ENCODE peak calls at places on chromosome 5, in six cellular contexts. A is heart left ventricle, N is glutamatergic neuron, G is mucosa of descending colon, I is fibroblast of pulmonary artery, J is HCT116. T is an unnamed sample.

GRCh38 chr5:102971693-102972293 is 148.1 kb downstream of the GIN1 start:
- DNase-seq in A (no peak), N (no peak), G (no peak), J (peak), I (peak), T (no peak)

GRCh38 chr5:179194941-179195381 is 134.8 kb downstream of the ZNF354C start:
- DNase-seq in A (peak), N (no peak), J (no peak), G (peak), I (no peak), T (no peak)

GRCh38 chr5:135599421-135600140 is 20.8 kb upstream of the CXCL14 start:
- DNase-seq in G (no peak), A (no peak), I (no peak), J (no peak), N (no peak), T (no peak)

GRCh38 chr5:40754381-40755092 is 1.2 kb downstream of the TTC33 start:
- DNase-seq in I (peak), A (no peak), J (no peak), G (no peak), N (no peak), T (no peak)

GRCh38 chr5:39040875-39041274 is 33.3 kb downstream of the RICTOR start:
- DNase-seq in J (no peak), I (no peak), N (no peak), G (no peak), A (peak), T (no peak)

GRCh38 chr5:108149369-108149768 is 232.5 kb downstream of the FBXL17 start:
- DNase-seq in N (no peak), I (no peak), J (no peak), G (no peak), A (no peak), T (no peak)

GRCh38 chr5:998276-998974 is 10.2 kb upstream of the NKD2 start:
- DNase-seq in G (peak), J (no peak), A (peak), I (no peak), N (no peak), T (no peak)

GRCh38 chr5:56829137-56829536 is 13.8 kb downstream of the MAP3K1 start:
- DNase-seq in G (no peak), A (no peak), N (no peak), J (peak), I (no peak), T (no peak)

GRCh38 chr5:176429972-176430371 is 13.6 kb upstream of the CLTB start:
- DNase-seq in J (no peak), A (no peak), G (no peak), I (no peak), N (no peak), T (no peak)

GRCh38 chr5:93883459-93883858 is 142.1 kb upstream of the POU5F2 start:
- DNase-seq in G (no peak), A (no peak), N (no peak), J (no peak), I (no peak), T (no peak)

GRCh38 chr5:135829681-135830383 is 4.6 kb upstream of the SLC25A48 start:
- DNase-seq in A (peak), J (peak), I (peak), G (no peak), N (peak), T (peak)

GRCh38 chr5:33310471-33310870 is 130.3 kb upstream of the TARS1 start:
- DNase-seq in G (no peak), N (no peak), A (no peak), J (no peak), I (peak), T (no peak)

GRCh38 chr5:31593676-31594075 is 45.3 kb upstream of the PDZD2 start:
- DNase-seq in N (no peak), I (no peak), G (no peak), J (no peak), A (no peak), T (no peak)

GRCh38 chr5:60487885-60488425 is 212.0 kb downstream of the DEPDC1B start:
- DNase-seq in A (no peak), I (no peak), G (peak), N (no peak), J (no peak), T (peak)

GRCh38 chr5:72149742-72150141 is 42.5 kb downstream of the MAP1B start:
- DNase-seq in J (no peak), N (no peak), G (no peak), I (no peak), A (no peak), T (no peak)

GRCh38 chr5:127909078-127909477 is 174.5 kb upstream of the SLC12A2 start:
- DNase-seq in G (no peak), A (no peak), I (peak), N (no peak), J (peak), T (no peak)

GRCh38 chr5:79011219-79011836 is 26.2 kb upstream of the ARSB start:
- DNase-seq in J (no peak), G (no peak), N (no peak), I (peak), A (no peak), T (no peak)

GRCh38 chr5:150619359-150620230 is 20.9 kb upstream of the SYNPO start:
- DNase-seq in I (peak), G (peak), N (no peak), J (no peak), A (peak), T (no peak)

GRCh38 chr5:83551826-83552225 is 80.3 kb downstream of the VCAN start:
- DNase-seq in N (no peak), J (no peak), A (no peak), G (no peak), I (peak), T (no peak)

GRCh38 chr5:81425569-81425968 is 31.6 kb upstream of the ACOT12 start:
- DNase-seq in A (no peak), J (peak), I (peak), N (no peak), G (no peak), T (peak)

GRCh38 chr5:178525906-178526732 is 64.1 kb downstream of the COL23A1 start:
- DNase-seq in G (no peak), J (no peak), I (no peak), A (no peak), N (no peak), T (no peak)

GRCh38 chr5:31990296-31990695 is 183.8 kb downstream of the GOLPH3 start:
- DNase-seq in G (no peak), A (no peak), N (no peak), J (no peak), I (no peak), T (no peak)

GRCh38 chr5:146426853-146427618 is 20.1 kb upstream of the TCERG1 start:
- DNase-seq in N (no peak), I (peak), G (no peak), A (no peak), J (peak), T (no peak)

GRCh38 chr5:10158886-10159285 is 90.8 kb downstream of the ATPSCKMT start:
- DNase-seq in G (no peak), A (no peak), J (no peak), N (no peak), I (no peak), T (no peak)

GRCh38 chr5:135320718-135321484 is 78.1 kb downstream of the MACROH2A1 start:
- DNase-seq in A (no peak), G (no peak), N (no peak), I (no peak), J (no peak), T (no peak)

GRCh38 chr5:173878224-173878967 is 9.8 kb upstream of the CPEB4 start:
- DNase-seq in G (no peak), N (no peak), A (peak), I (peak), J (no peak), T (no peak)

GRCh38 chr5:43231977-43232376 is 40.0 kb downstream of the NIM1K start:
- DNase-seq in A (no peak), G (no peak), N (no peak), J (peak), I (peak), T (no peak)

GRCh38 chr5:89044665-89045200 is 161.7 kb upstream of the MEF2C start:
- DNase-seq in N (no peak), A (no peak), G (no peak), I (no peak), J (no peak), T (no peak)

GRCh38 chr5:109099081-109099480 is 310.7 kb downstream of the PJA2 start:
- DNase-seq in I (no peak), N (no peak), J (no peak), G (no peak), A (no peak), T (no peak)

GRCh38 chr5:79971156-79971555 is 19.9 kb downstream of the MTX3 start:
- DNase-seq in N (no peak), G (no peak), J (no peak), A (no peak), I (peak), T (no peak)

GRCh38 chr5:181283347-181283746 is 22.4 kb upstream of the TRIM52 start:
- DNase-seq in G (no peak), I (no peak), N (no peak), J (no peak), A (no peak), T (no peak)

GRCh38 chr5:23820764-23821471 is 313.5 kb downstream of the PRDM9 start:
- DNase-seq in I (peak), N (no peak), J (no peak), A (no peak), G (no peak), T (peak)

DNA sequence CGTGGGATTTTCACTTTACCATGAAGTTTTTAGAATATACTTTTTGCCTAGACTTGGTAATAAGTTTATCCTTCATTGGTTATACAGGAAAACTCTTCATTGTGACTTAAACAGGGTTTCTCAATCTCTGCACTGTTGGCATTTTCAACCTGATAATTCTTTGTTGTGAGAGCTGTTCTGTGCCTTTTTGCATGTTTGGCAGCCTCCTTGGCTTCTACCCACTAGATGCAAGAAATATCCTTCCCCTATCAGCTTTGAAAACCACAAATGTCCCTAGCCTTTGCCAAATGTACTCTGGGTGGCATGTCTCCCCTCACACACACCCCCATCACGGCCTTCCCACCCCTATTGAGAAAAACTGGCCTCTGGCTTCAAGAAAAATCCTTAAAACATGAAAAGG is 180.9 kb downstream of the ESM1 start:
- DNase-seq in N (no peak), A (no peak), G (no peak), J (no peak), I (peak), T (no peak)
- TF ChIP-seq CTCF in N (no peak), A (no peak), G (no peak), J (no peak), I (no peak), T (no peak)

GRCh38 chr5:140822281-140822629 is 842 bp downstream of the PCDHA5 start:
- DNase-seq in G (no peak), A (no peak), I (no peak), N (no peak), J (no peak), T (no peak)

GRCh38 chr5:140823475-140823874 is 2.1 kb downstream of the PCDHA5 start:
- DNase-seq in A (no peak), G (peak), N (no peak), J (no peak), I (no peak), T (no peak)

DNA sequence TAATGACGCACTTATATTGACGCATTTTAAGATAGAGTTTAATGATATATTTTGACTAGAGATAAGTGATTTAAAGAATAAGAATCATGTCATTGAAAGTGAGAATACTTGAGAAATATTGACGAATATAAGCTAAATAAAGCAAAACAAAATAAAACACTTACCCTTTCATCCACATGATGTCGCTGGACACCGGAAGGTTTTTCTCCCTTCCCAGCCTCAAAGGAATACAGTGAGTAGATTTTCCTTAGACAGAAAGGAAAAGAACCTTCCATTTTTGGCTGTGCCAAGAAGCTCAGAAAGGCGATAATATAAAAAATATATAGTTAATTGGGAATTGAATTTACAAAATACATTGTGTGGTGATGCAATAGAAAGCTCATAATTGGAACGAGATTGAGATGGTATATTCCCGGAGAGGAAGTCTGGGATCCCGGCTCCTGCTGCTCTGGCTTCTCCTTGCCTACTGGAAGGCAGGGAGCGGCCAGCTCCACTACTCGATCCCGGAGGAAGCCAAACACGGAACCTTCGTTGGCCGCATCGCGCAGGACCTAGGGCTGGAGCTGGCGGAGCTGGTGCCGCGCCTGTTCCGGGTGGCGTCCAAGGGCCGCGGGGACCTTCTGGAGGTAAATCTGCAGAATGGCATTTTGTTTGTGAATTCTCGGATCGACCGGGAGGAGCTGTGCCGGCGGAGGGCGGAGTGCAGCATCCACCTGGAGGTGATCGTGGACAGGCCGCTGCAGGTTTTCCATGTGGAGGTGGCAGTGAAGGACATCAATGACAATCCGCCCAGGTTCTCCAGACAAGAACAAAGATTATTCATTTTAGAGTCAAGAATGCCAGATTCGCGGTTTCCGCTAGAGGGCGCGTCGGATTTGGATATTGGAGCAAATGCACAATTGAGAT is at the start of gene PCDHA5:
- DNase-seq in A (no peak), J (no peak), G (no peak), N (no peak), I (peak), T (no peak)
- TF ChIP-seq CTCF in A (peak), J (no peak), G (no peak), N (no peak), I (peak), T (peak)

GRCh38 chr5:149130121-149130931 is 11.0 kb upstream of the ABLIM3 start:
- DNase-seq in I (peak), J (no peak), A (no peak), G (no peak), N (no peak), T (no peak)
- TF ChIP-seq CTCF in I (peak), J (peak), A (peak), G (no peak), N (no peak), T (peak)

DNA sequence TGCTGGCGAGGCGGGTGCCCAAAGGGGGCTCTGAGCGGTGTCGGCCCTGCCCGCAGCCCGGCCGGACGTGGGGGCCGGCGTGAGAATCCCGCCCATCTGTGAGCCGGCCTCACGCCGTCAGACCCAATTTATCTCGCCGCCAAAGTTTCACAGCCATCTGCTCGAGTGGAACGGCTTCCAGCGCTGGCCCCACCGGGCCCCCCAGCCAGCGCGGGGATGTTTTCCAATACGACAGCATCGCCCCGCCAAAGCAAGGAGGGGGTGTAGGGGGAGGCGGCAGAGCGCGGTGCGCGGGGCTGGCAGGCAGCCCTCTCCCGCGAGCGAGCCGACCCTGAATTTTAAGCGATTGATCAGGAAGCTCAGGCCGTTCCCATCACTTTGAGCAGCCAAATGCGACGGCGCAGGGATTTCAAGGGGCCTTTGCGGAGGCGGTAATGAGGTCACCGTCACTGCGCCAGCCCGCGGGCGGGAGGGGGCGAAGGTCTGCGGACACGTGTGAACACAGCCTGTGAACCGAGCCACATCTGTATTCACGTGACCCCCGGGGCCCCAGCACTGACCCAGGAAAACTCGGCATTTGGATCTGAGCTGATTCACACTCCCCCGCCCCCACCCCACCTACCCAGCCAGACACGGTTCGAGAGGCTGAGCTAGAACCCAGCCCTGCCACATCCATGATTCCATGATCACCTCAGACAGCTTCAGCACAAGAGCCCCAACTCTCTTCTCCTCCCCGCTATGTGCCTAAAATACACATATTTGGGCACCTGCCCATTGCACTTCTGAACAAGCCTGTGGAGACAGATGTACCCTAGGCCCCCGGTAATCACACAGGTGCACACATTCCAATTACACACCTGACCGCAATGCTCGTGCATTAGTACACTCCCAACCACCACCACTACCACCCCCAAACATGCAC is 47.8 kb upstream of the PSD2 start:
- DNase-seq in J (no peak), I (no peak), N (peak), A (peak), G (no peak), T (no peak)
- TF ChIP-seq CTCF in J (no peak), I (no peak), N (no peak), A (no peak), G (no peak), T (no peak)

GRCh38 chr5:141182248-141182647 is at the start of gene PCDHB16:
- DNase-seq in A (peak), G (no peak), N (peak), J (no peak), I (peak), T (no peak)
- TF ChIP-seq CTCF in A (peak), G (no peak), N (peak), J (no peak), I (no peak), T (peak)

DNA sequence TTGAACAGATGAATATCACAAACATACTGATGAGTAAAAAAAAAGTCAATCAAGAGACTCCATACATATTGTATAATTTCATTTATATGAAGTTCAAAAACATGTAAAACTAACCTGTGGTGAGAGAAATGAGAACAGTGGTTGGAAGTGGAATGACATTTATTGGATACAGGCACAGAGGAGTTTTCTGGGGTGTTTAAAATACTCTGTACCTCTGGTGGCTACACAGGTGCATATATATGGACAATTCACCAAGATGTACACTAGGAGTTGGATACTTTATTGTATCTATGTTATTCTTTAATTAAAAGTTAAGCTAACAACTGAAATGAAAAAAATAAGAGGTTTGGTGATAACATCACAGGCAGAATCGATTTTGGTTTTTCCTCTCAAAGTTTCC is 14.1 kb downstream of the FOXD1 start:
- DNase-seq in A (no peak), G (no peak), N (no peak), I (no peak), J (no peak), T (no peak)
- TF ChIP-seq CTCF in A (no peak), G (no peak), N (peak), I (no peak), J (no peak), T (no peak)